ENCODE peak calls at places on chromosomes 6 and 20, in five cellular contexts. N, L, S, Z and U are unnamed samples.

GRCh38 chr6:99589290-99589672 is 17.4 kb upstream of the PRDM13 start:
- DNase-seq in N (no peak), L (no peak), S (peak; percentile 64), Z (no peak), U (no peak)

GRCh38 chr20:24560571-24561485 is 91.4 kb downstream of the SYNDIG1 start:
- DNase-seq in N (no peak), L (no peak), S (no peak), Z (no peak), U (no peak)

GRCh38 chr6:73134588-73134987 is 90.7 kb downstream of the KHDC1L start:
- DNase-seq in N (no peak), L (peak; percentile 14), S (peak; percentile 87), Z (no peak), U (no peak)

GRCh38 chr6:155528982-155529453 is 73.4 kb upstream of the NOX3 start:
- DNase-seq in N (no peak), L (peak; percentile 93), S (no peak), Z (no peak), U (no peak)

GRCh38 chr6:132487762-132488161 is 25.2 kb downstream of the STX7 start:
- DNase-seq in N (no peak), L (no peak), S (no peak), Z (no peak), U (no peak)

GRCh38 chr6:141041596-141042087 is 1091.1 kb upstream of the GJE1 start:
- DNase-seq in N (no peak), L (no peak), S (no peak), Z (no peak), U (no peak)

GRCh38 chr6:161079566-161080262 is 88.1 kb downstream of the MAP3K4 start:
- DNase-seq in N (no peak), L (peak; percentile 50), S (no peak), Z (no peak), U (no peak)

GRCh38 chr6:134918418-134918961 is 31.4 kb downstream of the ALDH8A1 start:
- DNase-seq in N (no peak), L (no peak), S (no peak), Z (no peak), U (no peak)

GRCh38 chr6:51753635-51754034 is 333.8 kb downstream of the PKHD1 start:
- DNase-seq in N (peak; percentile 22), L (no peak), S (peak; percentile 80), Z (peak; percentile 18), U (no peak)

DNA sequence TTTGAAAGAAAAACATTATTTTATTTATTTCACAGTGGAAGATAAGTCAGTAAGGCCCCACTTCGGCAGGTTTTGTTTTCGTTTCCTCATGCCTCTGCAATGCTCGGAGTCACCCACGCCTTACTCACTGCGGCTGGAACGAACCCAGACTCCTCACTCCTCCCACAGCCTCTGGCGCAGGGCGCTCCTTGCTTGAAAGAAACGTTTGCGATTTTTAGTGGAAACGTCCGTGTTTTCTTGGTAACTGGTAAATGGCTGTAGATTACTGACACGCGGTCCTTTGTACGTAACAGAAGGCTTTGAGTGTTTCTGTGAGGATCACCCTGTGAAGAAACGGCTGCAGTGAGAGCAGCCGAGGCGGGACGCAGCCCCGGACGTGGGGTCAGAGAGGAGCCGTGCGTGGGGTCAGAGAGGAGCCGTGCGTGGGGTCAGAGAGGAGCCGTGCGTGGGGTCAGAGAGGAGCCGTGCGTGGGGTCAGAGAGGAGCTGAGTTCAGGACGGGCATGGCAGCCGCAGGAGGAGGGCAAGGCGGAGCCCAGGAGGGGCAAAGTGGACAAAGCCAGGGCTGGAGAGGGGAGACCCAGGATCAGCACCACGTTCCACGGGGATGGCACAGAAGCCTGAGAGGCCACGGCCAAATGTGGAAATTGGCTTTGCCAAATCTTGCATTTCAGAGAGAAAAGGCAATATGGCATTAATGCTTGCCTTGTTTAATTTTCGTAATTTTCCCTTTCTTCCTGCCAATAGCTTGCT is 198.6 kb upstream of the THBS2 start:
- DNase-seq in N (peak; percentile 68), L (peak; percentile 94), S (no peak), Z (peak; percentile 65), U (peak; percentile 87)
- H3K4me3 ChIP-seq in N (peak overlapping the region; percentile 48), L (peak overlapping the region; percentile 52), S (no peak overlapping the region), Z (peak overlapping the region; percentile 58), U (peak overlapping the region; percentile 40)

GRCh38 chr6:43500921-43501320 is 9.2 kb downstream of the LRRC73 start:
- DNase-seq in N (no peak), L (no peak), S (no peak), Z (no peak), U (no peak)
- H3K36me3 ChIP-seq in N (peaks cover 75% of the 10 kb centered on the region), L (peaks cover 27% of the 10 kb centered on the region), S (no peaks in the 10 kb centered on the region), Z (peaks cover 77% of the 10 kb centered on the region), U (peaks cover 72% of the 10 kb centered on the region)

GRCh38 chr6:169723200-169723909 is 945 bp downstream of the PHF10 start:
- DNase-seq in N (peak; percentile 87), L (peak; percentile 66), S (peak; percentile 81), Z (peak; percentile 87), U (peak; percentile 81)
- H3K4me1 ChIP-seq in N (peaks cover 29% of the 10 kb centered on the region), L (peaks cover 2% of the 10 kb centered on the region), S (peaks cover 31% of the 10 kb centered on the region), Z (peaks cover 34% of the 10 kb centered on the region), U (peaks cover 14% of the 10 kb centered on the region)

GRCh38 chr20:22686097-22686496 is 101.7 kb upstream of the FOXA2 start:
- DNase-seq in N (peak; percentile 50), L (peak; percentile 61), S (peak; percentile 55), Z (peak; percentile 40), U (no peak)

GRCh38 chr20:22687676-22688360 is 103.4 kb upstream of the FOXA2 start:
- DNase-seq in N (no peak), L (no peak), S (no peak), Z (no peak), U (no peak)

GRCh38 chr20:22684072-22684762 is 99.8 kb upstream of the FOXA2 start:
- DNase-seq in N (peak; percentile 48), L (peak; percentile 74), S (peak; percentile 87), Z (peak; percentile 48), U (peak; percentile 78)

GRCh38 chr20:22682381-22682780 is 98.0 kb upstream of the FOXA2 start:
- DNase-seq in N (no peak), L (no peak), S (no peak), Z (no peak), U (peak; percentile 26)

DNA sequence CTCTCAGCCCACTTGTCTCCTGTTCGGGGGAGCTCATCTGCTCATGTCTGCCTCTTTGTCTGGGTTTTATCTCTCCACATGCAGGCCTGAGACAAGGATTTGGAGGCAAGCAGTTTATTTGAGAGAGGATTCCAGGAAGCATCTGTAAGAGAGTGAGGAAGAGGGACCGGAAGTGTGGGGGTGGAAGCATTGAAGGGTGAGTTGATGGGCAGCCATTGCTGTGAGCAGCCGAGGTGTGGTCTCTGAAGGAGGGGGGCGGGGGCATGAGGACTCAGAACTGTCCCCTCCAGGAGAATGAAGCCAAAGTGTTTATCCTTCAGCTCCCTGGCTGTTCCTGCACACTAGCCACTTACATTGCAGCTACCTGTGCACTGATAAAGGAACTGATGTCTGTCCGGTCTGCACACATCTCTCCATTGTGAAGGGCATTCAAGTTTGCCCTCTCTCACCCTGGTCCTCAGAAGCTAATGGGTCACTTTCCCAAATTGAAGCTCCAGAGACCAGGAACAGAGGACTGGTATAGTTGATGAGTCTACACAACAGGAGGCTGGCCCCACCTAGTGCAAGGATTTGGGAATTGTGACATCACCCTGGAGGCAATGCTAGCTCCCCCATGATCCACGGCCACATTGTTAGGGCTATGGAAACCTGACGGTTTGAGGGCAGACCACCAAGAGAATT is 100.5 kb upstream of the FOXA2 start:
- DNase-seq in N (no peak), L (no peak), S (no peak), Z (no peak), U (peak; percentile 18)
- H3K4me3 ChIP-seq in N (no peak overlapping the region), L (no peak overlapping the region), S (no peak overlapping the region), Z (no peak overlapping the region), U (no peak overlapping the region)

GRCh38 chr6:31836676-31837611 is 9.4 kb downstream of the HSPA1B start:
- DNase-seq in N (no peak), L (peak; percentile 65), S (no peak), Z (no peak), U (no peak)

GRCh38 chr6:31837612-31838553 is 10.3 kb downstream of the HSPA1B start:
- DNase-seq in N (no peak), L (no peak), S (no peak), Z (no peak), U (no peak)

GRCh38 chr6:31836036-31836675 is 8.6 kb downstream of the HSPA1B start:
- DNase-seq in N (no peak), L (no peak), S (no peak), Z (no peak), U (no peak)

GRCh38 chr6:31842056-31842455 is 14.5 kb downstream of the HSPA1B start:
- DNase-seq in N (no peak), L (no peak), S (no peak), Z (no peak), U (no peak)

GRCh38 chr6:31838968-31839367 is 11.4 kb downstream of the HSPA1B start:
- DNase-seq in N (no peak), L (no peak), S (no peak), Z (no peak), U (no peak)
- H3K36me3 ChIP-seq in N (peaks cover 57% of the 10 kb centered on the region), L (peaks cover 18% of the 10 kb centered on the region), S (peaks cover 27% of the 10 kb centered on the region), Z (peaks cover 51% of the 10 kb centered on the region), U (peaks cover 51% of the 10 kb centered on the region)